ENCODE peak calls at places on chromosomes 12 and 14, in ten cellular contexts. A, S, Z, Y, H, L, J, U, O and N are unnamed samples.

GRCh38 chr12:28017873-28018255 is 45.3 kb upstream of the PTHLH start:
- DNase-seq in A (no peak), S (no peak), Z (no peak), Y (no peak), H (no peak), L (no peak), J (no peak), U (no peak), O (no peak), N (no peak)

GRCh38 chr14:85319998-85320397 is 209.9 kb upstream of the FLRT2 start:
- DNase-seq in A (peak), S (no peak), Z (peak), Y (no peak), H (no peak), L (no peak), J (no peak), U (no peak), O (no peak), N (no peak)

GRCh38 chr14:56821807-56822615 is 11.7 kb upstream of the OTX2 start:
- DNase-seq in A (no peak), S (no peak), Z (no peak), Y (no peak), H (no peak), L (no peak), J (no peak), U (no peak), O (no peak), N (no peak)

GRCh38 chr12:43221216-43221615 is 330.8 kb downstream of the ADAMTS20 start:
- DNase-seq in A (no peak), S (no peak), Z (no peak), Y (no peak), H (no peak), L (no peak), J (no peak), U (no peak), O (no peak), N (no peak)

GRCh38 chr14:36583242-36584166 is 1.1 kb upstream of the NKX2-8 start:
- DNase-seq in A (no peak), S (no peak), Z (no peak), Y (no peak), H (no peak), L (no peak), J (no peak), U (no peak), O (no peak), N (no peak)

GRCh38 chr14:104227806-104228205 is 89.4 kb downstream of the KIF26A start:
- DNase-seq in A (no peak), S (no peak), Z (no peak), Y (no peak), H (no peak), L (no peak), J (no peak), U (no peak), O (no peak), N (no peak)

GRCh38 chr12:59452746-59453145 is 143.1 kb upstream of the SLC16A7 start:
- DNase-seq in A (peak), S (no peak), Z (no peak), Y (no peak), H (no peak), L (no peak), J (no peak), U (no peak), O (no peak), N (no peak)

GRCh38 chr12:23906329-23906728 is 43.1 kb downstream of the SOX5 start:
- DNase-seq in A (no peak), S (no peak), Z (no peak), Y (no peak), H (no peak), L (no peak), J (no peak), U (peak), O (no peak), N (no peak)

GRCh38 chr12:124651508-124652273 is 84.3 kb upstream of the NCOR2 start:
- DNase-seq in A (no peak), S (no peak), Z (peak), Y (no peak), H (no peak), L (no peak), J (no peak), U (no peak), O (peak), N (no peak)

GRCh38 chr12:106074706-106075392 is 63.9 kb downstream of the NUAK1 start:
- DNase-seq in A (no peak), S (no peak), Z (no peak), Y (no peak), H (no peak), L (no peak), J (no peak), U (peak), O (no peak), N (no peak)

GRCh38 chr12:55743967-55744931 is 1.3 kb downstream of the GDF11 start:
- DNase-seq in A (no peak), S (no peak), Z (no peak), Y (no peak), H (no peak), L (peak), J (no peak), U (no peak), O (no peak), N (no peak)

GRCh38 chr14:67683821-67684220 is 9.4 kb upstream of the VTI1B start:
- DNase-seq in A (no peak), S (no peak), Z (no peak), Y (no peak), H (no peak), L (no peak), J (no peak), U (no peak), O (no peak), N (no peak)
- H3K4me3 ChIP-seq in A (no peak), S (no peak), Z (no peak), Y (no peak), H (no peak), L (no peak), J (no peak), U (no peak), O (no peak), N (no peak)

DNA sequence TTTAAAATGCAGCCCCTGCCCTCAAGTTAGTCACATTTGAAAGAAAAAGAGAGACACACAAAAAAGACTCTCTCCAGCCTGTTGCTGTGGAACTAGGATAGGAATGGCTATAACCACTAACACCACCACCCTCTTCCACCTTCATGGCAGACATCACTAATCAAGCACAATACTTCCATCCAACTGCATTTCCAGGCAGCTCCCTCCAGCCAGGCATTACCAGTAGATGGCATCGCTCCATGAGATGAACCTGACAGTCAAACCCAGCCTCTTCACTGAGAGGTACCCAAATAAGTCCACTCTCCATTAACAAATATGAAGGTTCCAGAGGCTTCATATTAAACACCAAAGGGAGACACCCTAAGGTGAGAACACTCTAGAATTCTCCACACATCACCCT is 24.4 kb downstream of the SLC8B1 start:
- DNase-seq in A (no peak), S (no peak), Z (no peak), Y (no peak), H (no peak), L (no peak), J (no peak), U (no peak), O (no peak), N (no peak)
- TF ChIP-seq CTCF in A (no peak), S (no peak), Z (no peak), Y (no peak), H (no peak), L (no peak), J (peak), U (peak), O (no peak), N (no peak)

DNA sequence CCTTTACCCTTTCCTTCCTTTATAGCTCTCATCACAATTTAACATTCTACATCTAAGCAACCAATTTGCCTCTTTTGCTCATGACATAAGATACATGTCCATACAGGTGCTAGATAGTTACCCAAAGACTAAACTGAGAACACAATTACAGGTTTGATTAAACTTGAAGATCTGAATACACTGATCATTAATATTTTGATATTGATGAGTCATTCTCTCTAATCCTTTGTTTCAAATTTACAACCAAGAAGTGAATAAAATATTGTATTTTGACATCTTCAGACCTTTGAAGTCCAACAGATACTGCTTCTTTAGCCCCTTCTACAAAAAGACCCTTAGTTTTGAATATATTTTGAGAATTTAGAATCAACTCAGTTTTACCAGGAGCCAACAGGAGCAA is 2.6 kb downstream of the NAP1L1 start:
- DNase-seq in A (no peak), S (no peak), Z (no peak), Y (no peak), H (no peak), L (no peak), J (no peak), U (no peak), O (no peak), N (no peak)
- H3K4me3 ChIP-seq in A (no peak), S (no peak), Z (peak), Y (no peak), H (no peak), L (no peak), J (no peak), U (no peak), O (no peak), N (no peak)

DNA sequence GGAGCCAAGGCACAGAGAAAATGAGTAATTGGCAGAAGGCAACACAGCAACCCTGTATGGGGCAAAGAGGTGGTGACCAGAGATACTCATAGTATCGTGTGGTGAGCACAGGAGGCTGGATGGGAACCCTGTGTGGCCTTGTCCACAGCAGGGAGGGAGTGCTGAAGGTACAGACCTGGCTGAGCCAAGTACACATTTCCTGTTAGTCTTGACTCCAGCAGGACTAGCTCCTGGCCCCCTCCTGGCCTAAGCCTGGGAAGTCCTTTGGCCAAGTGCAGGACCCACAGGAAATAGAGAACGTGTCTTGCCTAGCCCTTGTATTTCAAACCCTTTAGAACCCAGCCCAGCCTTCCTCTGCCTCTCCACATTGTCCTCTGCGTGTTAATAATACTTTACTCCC is 289.8 kb upstream of the PWP1 start:
- DNase-seq in A (no peak), S (no peak), Z (no peak), Y (no peak), H (no peak), L (no peak), J (no peak), U (no peak), O (no peak), N (no peak)
- TF ChIP-seq CTCF in A (no peak), S (no peak), Z (no peak), Y (no peak), H (no peak), L (no peak), J (no peak), U (peak), O (no peak), N (no peak)

DNA sequence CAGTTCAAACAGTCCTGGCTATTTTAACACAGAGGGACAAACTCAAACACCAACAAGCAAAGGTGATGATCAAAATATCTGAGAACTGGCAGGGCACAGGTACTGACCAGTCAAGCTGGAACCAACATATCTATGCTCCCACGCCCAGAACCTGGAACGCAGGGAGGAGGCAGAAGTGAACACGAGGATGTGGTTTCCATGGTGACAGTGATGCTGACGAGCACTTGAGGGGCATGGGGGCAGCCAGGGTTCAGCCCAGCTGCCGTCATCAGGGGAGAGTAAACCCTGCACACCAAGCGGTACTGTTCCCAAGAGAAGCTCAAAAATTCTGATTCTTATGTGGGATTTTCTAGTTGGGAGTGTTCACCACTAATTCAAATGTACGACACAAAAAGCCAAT is 113.6 kb upstream of the SFSWAP start:
- DNase-seq in A (no peak), S (no peak), Z (no peak), Y (no peak), H (no peak), L (no peak), J (no peak), U (no peak), O (no peak), N (no peak)
- H3K4me3 ChIP-seq in A (no peak), S (no peak), Z (no peak), Y (no peak), H (no peak), L (no peak), J (no peak), U (no peak), O (no peak), N (no peak)

DNA sequence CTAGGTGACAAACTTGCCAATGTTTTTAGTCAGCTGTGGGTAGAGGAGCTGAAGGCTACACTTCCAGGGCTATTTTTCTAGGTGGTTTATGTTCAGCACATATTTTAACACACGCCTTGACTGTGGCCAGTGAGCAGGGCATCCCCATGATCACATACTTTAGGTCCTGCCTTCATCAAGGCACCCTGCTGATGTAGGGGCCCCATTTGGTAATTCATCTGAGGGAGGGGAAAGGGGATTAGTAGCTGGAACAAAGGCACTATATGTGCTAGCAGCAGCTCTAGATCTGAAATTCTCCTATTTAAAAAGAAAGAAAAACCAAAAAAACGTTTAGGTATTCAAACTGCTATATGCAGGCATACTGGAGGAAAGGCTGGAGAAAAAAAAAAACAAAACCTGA is 14.5 kb downstream of the EGLN3 start:
- DNase-seq in A (no peak), S (no peak), Z (no peak), Y (no peak), H (no peak), L (no peak), J (no peak), U (no peak), O (no peak), N (no peak)
- TF ChIP-seq CTCF in A (no peak), S (no peak), Z (no peak), Y (no peak), H (no peak), L (no peak), J (no peak), U (no peak), O (no peak), N (no peak)

DNA sequence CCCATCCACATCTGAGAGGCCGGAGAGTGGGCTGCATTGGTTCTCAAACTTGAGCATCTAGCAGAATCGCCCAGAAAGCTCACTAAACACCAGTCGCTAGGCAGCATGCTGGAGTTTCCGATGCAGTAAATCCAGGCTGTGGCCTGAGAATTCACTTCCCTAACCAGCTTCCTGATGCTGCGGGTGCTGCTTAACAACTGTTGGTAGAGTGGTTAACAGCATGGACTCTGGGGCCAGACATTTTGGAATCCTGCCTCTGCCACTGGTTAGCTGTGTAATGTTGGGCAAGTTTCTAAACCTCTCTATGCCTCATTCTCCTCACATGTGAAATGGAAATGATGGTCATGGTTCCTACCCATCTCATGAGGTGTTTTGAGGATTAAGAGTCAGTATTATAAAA is 118.0 kb downstream of the PLXNC1 start:
- DNase-seq in A (no peak), S (no peak), Z (no peak), Y (no peak), H (no peak), L (no peak), J (no peak), U (no peak), O (no peak), N (no peak)
- H3K4me3 ChIP-seq in A (no peak), S (no peak), Z (no peak), Y (no peak), H (no peak), L (no peak), J (no peak), U (no peak), O (no peak), N (no peak)